ENCODE peak calls at places on chromosomes 7 and 10, in ten cellular contexts. One of them, this sample, is unnamed.

GRCh38 chr7:51006483-51007235 is 224.0 kb upstream of the GRB10 start:
- DNase-seq in kidney epithelial cell: no peak
- DNase-seq in NT2/D1: no peak
- DNase-seq in heart right ventricle: no peak
- DNase-seq in Jurkat, Clone E6-1: no peak
- DNase-seq in AG09309: no peak
- DNase-seq in GM06990: no peak
- DNase-seq in HL-60: no peak
- DNase-seq in adipocyte: no peak
- DNase-seq in cardiac muscle cell: no peak
- DNase-seq in this sample: no peak

GRCh38 chr10:95181731-95182130 is 12.3 kb upstream of the ACSM6 start:
- DNase-seq in HL-60: no peak
- DNase-seq in Jurkat, Clone E6-1: no peak
- DNase-seq in heart right ventricle: no peak
- DNase-seq in kidney epithelial cell: no peak
- DNase-seq in GM06990: no peak
- DNase-seq in cardiac muscle cell: no peak
- DNase-seq in NT2/D1: no peak
- DNase-seq in adipocyte: no peak
- DNase-seq in AG09309: no peak
- DNase-seq in this sample: no peak

GRCh38 chr7:30511494-30511893 is 6.9 kb upstream of the GGCT start:
- DNase-seq in heart right ventricle: no peak
- DNase-seq in GM06990: no peak
- DNase-seq in HL-60: no peak
- DNase-seq in NT2/D1: no peak
- DNase-seq in cardiac muscle cell: no peak
- DNase-seq in Jurkat, Clone E6-1: no peak
- DNase-seq in adipocyte: no peak
- DNase-seq in AG09309: no peak
- DNase-seq in kidney epithelial cell: no peak
- DNase-seq in this sample: no peak

GRCh38 chr10:59675812-59676211 is 33.8 kb downstream of the SLC16A9 start:
- DNase-seq in cardiac muscle cell: peak
- DNase-seq in heart right ventricle: no peak
- DNase-seq in adipocyte: no peak
- DNase-seq in NT2/D1: no peak
- DNase-seq in HL-60: no peak
- DNase-seq in Jurkat, Clone E6-1: peak
- DNase-seq in kidney epithelial cell: no peak
- DNase-seq in AG09309: no peak
- DNase-seq in GM06990: no peak
- DNase-seq in this sample: peak

GRCh38 chr7:119397156-119397555 is 875.8 kb upstream of the KCND2 start:
- DNase-seq in GM06990: no peak
- DNase-seq in HL-60: no peak
- DNase-seq in adipocyte: no peak
- DNase-seq in heart right ventricle: no peak
- DNase-seq in kidney epithelial cell: no peak
- DNase-seq in Jurkat, Clone E6-1: peak
- DNase-seq in NT2/D1: no peak
- DNase-seq in AG09309: no peak
- DNase-seq in cardiac muscle cell: no peak
- DNase-seq in this sample: no peak

GRCh38 chr7:78437118-78437517 is 638.5 kb downstream of the PHTF2 start:
- DNase-seq in kidney epithelial cell: peak
- DNase-seq in HL-60: no peak
- DNase-seq in NT2/D1: no peak
- DNase-seq in cardiac muscle cell: no peak
- DNase-seq in adipocyte: peak
- DNase-seq in GM06990: no peak
- DNase-seq in AG09309: peak
- DNase-seq in Jurkat, Clone E6-1: no peak
- DNase-seq in heart right ventricle: no peak
- DNase-seq in this sample: no peak

GRCh38 chr10:104328916-104329710 is 9.2 kb downstream of the ITPRIP start:
- DNase-seq in HL-60: peak
- DNase-seq in cardiac muscle cell: no peak
- DNase-seq in GM06990: peak
- DNase-seq in NT2/D1: no peak
- DNase-seq in adipocyte: peak
- DNase-seq in heart right ventricle: peak
- DNase-seq in AG09309: peak
- DNase-seq in Jurkat, Clone E6-1: peak
- DNase-seq in kidney epithelial cell: no peak
- DNase-seq in this sample: peak

GRCh38 chr7:39979406-39980073 is 29.5 kb downstream of the CDK13 start:
- DNase-seq in GM06990: no peak
- DNase-seq in heart right ventricle: no peak
- DNase-seq in NT2/D1: no peak
- DNase-seq in cardiac muscle cell: peak
- DNase-seq in adipocyte: no peak
- DNase-seq in HL-60: no peak
- DNase-seq in Jurkat, Clone E6-1: peak
- DNase-seq in AG09309: no peak
- DNase-seq in kidney epithelial cell: no peak
- DNase-seq in this sample: no peak

GRCh38 chr7:142671506-142671905 is 77.8 kb upstream of the PRSS1 start:
- DNase-seq in heart right ventricle: no peak
- DNase-seq in AG09309: no peak
- DNase-seq in Jurkat, Clone E6-1: no peak
- DNase-seq in GM06990: no peak
- DNase-seq in kidney epithelial cell: no peak
- DNase-seq in cardiac muscle cell: no peak
- DNase-seq in HL-60: no peak
- DNase-seq in NT2/D1: no peak
- DNase-seq in adipocyte: no peak
- DNase-seq in this sample: no peak

DNA sequence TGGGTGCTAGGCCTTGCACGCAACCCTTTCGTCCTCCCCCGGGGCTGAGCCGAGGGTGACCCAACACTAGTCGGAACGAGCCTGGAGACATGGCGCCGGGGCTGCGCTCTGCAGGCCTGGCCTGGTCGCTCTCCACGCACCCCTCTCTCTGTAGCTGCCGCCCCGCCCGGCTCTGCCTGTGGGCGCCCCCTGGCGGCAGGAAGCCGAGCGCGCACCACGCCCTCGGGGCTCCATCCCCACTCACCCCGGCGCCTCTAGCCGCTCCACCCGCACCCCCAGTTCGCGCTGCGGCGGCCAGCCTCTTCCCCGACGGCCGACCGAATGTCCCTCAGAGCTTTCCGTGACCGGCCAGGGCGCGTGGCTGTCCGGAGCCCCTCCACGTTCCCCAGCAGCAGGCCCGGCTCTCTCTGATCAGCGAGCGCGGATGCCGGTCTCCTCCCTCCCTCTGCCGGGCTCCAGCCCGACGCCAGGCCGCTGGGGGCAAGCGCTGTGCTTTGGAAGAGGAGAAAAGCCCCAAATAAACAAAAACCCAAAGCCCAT is 29.1 kb upstream of the KCNK18 start:
- DNase-seq in heart right ventricle: peak
- DNase-seq in Jurkat, Clone E6-1: peak
- DNase-seq in kidney epithelial cell: no peak
- DNase-seq in cardiac muscle cell: peak
- DNase-seq in AG09309: no peak
- DNase-seq in HL-60: peak
- DNase-seq in NT2/D1: no peak
- DNase-seq in GM06990: peak
- DNase-seq in adipocyte: peak
- DNase-seq in this sample: peak
- H3K4me3 ChIP-seq in heart right ventricle: no peak
- H3K4me3 ChIP-seq in Jurkat, Clone E6-1: peak
- H3K4me3 ChIP-seq in kidney epithelial cell: peak
- H3K4me3 ChIP-seq in cardiac muscle cell: peak
- H3K4me3 ChIP-seq in AG09309: peak
- H3K4me3 ChIP-seq in HL-60: no peak
- H3K4me3 ChIP-seq in NT2/D1: peak
- H3K4me3 ChIP-seq in GM06990: no peak
- H3K4me3 ChIP-seq in adipocyte: peak
- H3K4me3 ChIP-seq in this sample: no peak

DNA sequence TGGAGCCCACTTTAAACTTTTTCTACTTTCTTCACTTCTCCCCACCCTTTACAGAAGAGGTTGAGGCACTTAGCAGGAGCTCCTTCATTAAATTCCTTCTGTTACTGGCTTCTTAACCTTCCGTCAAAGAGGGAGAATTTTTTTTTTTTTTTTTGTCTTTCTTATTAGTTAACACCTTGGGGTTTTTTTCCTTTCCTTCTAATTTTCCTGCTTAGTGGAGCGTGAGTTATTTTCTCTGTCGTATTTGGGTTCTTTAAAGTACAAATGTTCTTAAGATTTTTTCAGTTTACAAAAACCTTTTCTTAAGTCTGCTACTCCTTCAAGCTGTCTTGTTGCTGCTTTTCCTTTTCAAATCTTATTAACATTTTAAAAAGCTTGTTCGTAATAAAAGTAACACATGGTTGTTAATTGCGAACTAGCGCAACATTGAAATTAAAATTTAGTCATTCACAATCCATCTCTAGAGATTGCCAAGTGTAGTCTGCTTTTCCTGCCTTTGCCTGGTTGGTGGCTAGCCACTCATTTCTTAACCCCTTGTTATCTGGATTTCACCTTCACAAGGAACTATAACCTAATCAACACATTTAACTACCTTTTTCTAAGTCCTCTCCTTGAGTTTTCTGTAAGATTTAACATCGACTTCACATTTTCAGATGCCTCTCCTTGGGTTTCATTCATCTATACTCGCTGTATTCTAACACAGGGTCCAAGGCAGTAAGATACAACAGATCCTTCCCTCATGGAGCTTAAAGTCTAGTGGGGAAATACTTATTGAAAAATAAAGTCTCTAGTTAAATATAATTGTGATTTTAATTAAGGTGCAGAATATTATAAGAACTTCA is 2.0 kb downstream of the BMPR1A start:
- DNase-seq in heart right ventricle: no peak
- DNase-seq in HL-60: no peak
- DNase-seq in adipocyte: peak
- DNase-seq in AG09309: no peak
- DNase-seq in GM06990: no peak
- DNase-seq in kidney epithelial cell: no peak
- DNase-seq in cardiac muscle cell: no peak
- DNase-seq in Jurkat, Clone E6-1: no peak
- DNase-seq in NT2/D1: no peak
- DNase-seq in this sample: peak
- H3K4me3 ChIP-seq in heart right ventricle: peak
- H3K4me3 ChIP-seq in HL-60: no peak
- H3K4me3 ChIP-seq in adipocyte: peak
- H3K4me3 ChIP-seq in AG09309: peak
- H3K4me3 ChIP-seq in GM06990: peak
- H3K4me3 ChIP-seq in kidney epithelial cell: peak
- H3K4me3 ChIP-seq in cardiac muscle cell: peak
- H3K4me3 ChIP-seq in Jurkat, Clone E6-1: no peak
- H3K4me3 ChIP-seq in NT2/D1: peak
- H3K4me3 ChIP-seq in this sample: peak

DNA sequence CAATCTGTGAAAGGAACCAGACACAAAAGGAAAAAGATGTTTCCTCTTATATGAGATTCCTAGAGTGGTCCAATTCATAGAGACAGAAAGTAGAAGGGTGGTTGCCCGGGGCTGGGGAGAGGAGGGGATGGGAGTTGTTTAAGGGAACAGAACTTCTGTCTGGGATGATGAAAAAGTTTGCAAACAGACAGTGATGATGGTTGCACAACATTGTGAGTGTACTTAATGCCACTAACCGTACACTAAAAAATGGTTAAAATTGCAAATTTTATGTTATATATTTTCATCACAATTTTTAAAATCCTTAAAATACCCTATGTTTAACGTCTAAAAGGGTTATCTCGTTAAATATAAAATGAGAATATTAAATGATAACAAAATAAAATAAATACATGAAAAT is 11.8 kb downstream of the CLEC2L start:
- DNase-seq in cardiac muscle cell: no peak
- DNase-seq in NT2/D1: no peak
- DNase-seq in heart right ventricle: no peak
- DNase-seq in kidney epithelial cell: no peak
- DNase-seq in HL-60: no peak
- DNase-seq in GM06990: no peak
- DNase-seq in adipocyte: no peak
- DNase-seq in AG09309: no peak
- DNase-seq in Jurkat, Clone E6-1: no peak
- DNase-seq in this sample: no peak
- H3K4me3 ChIP-seq in cardiac muscle cell: no peak
- H3K4me3 ChIP-seq in NT2/D1: no peak
- H3K4me3 ChIP-seq in heart right ventricle: no peak
- H3K4me3 ChIP-seq in kidney epithelial cell: no peak
- H3K4me3 ChIP-seq in HL-60: no peak
- H3K4me3 ChIP-seq in GM06990: no peak
- H3K4me3 ChIP-seq in adipocyte: no peak
- H3K4me3 ChIP-seq in AG09309: no peak
- H3K4me3 ChIP-seq in Jurkat, Clone E6-1: no peak
- H3K4me3 ChIP-seq in this sample: no peak

DNA sequence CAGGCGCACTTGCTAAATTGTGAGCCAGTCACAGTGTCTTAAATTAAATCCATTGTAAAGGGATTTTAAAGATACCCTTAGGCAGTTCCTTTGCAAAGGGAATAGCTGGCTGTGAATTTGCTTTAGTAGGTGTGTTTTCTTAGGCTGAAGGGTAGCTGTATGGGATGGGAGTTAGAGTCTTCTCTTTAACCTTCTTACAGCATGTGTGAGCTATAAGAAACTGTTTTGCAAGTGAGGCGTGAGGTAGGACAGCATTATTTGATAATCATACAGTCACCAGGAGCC is 5.2 kb downstream of the EEPD1 start:
- DNase-seq in AG09309: no peak
- DNase-seq in heart right ventricle: no peak
- DNase-seq in NT2/D1: no peak
- DNase-seq in adipocyte: no peak
- DNase-seq in Jurkat, Clone E6-1: no peak
- DNase-seq in kidney epithelial cell: no peak
- DNase-seq in HL-60: no peak
- DNase-seq in GM06990: no peak
- DNase-seq in cardiac muscle cell: no peak
- DNase-seq in this sample: no peak
- H3K4me3 ChIP-seq in AG09309: no peak
- H3K4me3 ChIP-seq in heart right ventricle: no peak
- H3K4me3 ChIP-seq in NT2/D1: no peak
- H3K4me3 ChIP-seq in adipocyte: peak
- H3K4me3 ChIP-seq in Jurkat, Clone E6-1: no peak
- H3K4me3 ChIP-seq in kidney epithelial cell: no peak
- H3K4me3 ChIP-seq in HL-60: no peak
- H3K4me3 ChIP-seq in GM06990: no peak
- H3K4me3 ChIP-seq in cardiac muscle cell: no peak
- H3K4me3 ChIP-seq in this sample: no peak